ENCODE peak calls at places on chromosomes 2 and 18, in nine cellular contexts. E, T, X, N, Z, Y, I, A and G are unnamed samples.
A peak's percentile ranks its signal among the peaks of the same experiment; 100 is the strongest.

GRCh38 chr2:216934623-216935022 is 74.8 kb upstream of the TNP1 start:
- DNase-seq in Z (no peak), E (no peak), T (no peak), X (no peak), Y (no peak), N (no peak), A (no peak), I (no peak), G (no peak)

GRCh38 chr2:236600892-236601291 is 31.3 kb downstream of the ACKR3 start:
- DNase-seq in X (no peak), A (no peak), T (no peak), I (no peak), N (no peak), Z (no peak), E (no peak), Y (no peak), G (no peak)

GRCh38 chr2:118750959-118751565 is 96.4 kb downstream of the EN1 start:
- DNase-seq in Y (no peak), A (no peak), Z (no peak), E (no peak), I (no peak), T (no peak), X (no peak), N (no peak), G (no peak)

GRCh38 chr2:36177282-36177681 is 178.3 kb upstream of the CRIM1 start:
- DNase-seq in T (no peak), A (no peak), Y (no peak), X (no peak), N (no peak), E (no peak), Z (no peak), I (no peak), G (no peak)

GRCh38 chr2:70960833-70961647 is 17.4 kb upstream of the ANKRD53 start:
- DNase-seq in A (no peak), E (no peak), N (no peak), T (no peak), Z (no peak), Y (no peak), I (no peak), X (no peak), G (no peak)

GRCh38 chr2:190679813-190680591 is 31.1 kb downstream of the NAB1 start:
- DNase-seq in Z (peak; percentile 59), A (peak; percentile 78), E (no peak), X (peak; percentile 77), Y (peak; percentile 59), T (no peak), I (peak; percentile 38), N (peak; percentile 57), G (peak; percentile 57)

GRCh38 chr2:199279146-199279545 is 178.6 kb downstream of the SATB2 start:
- DNase-seq in Z (no peak), E (no peak), I (no peak), X (no peak), A (no peak), Y (no peak), T (no peak), N (no peak), G (no peak)

GRCh38 chr18:42644729-42645131 is 470.8 kb downstream of the RIT2 start:
- DNase-seq in E (no peak), X (no peak), I (no peak), T (peak; percentile 14), Y (no peak), Z (no peak), A (no peak), N (no peak), G (no peak)

GRCh38 chr2:150484006-150484405 is 3.5 kb downstream of the RND3 start:
- DNase-seq in Z (no peak), Y (no peak), A (no peak), T (no peak), X (no peak), I (no peak), N (no peak), E (no peak), G (no peak)

GRCh38 chr2:150485871-150486538 is 1.5 kb downstream of the RND3 start:
- DNase-seq in N (peak; percentile 51), E (peak; percentile 83), Y (no peak), T (no peak), X (peak; percentile 85), A (peak; percentile 58), Z (peak; percentile 77), I (no peak), G (peak; percentile 56)

GRCh38 chr2:150484461-150484931 is 3.0 kb downstream of the RND3 start:
- DNase-seq in X (peak; percentile 27), T (no peak), I (no peak), A (no peak), E (no peak), Y (no peak), Z (no peak), N (no peak), G (no peak)

GRCh38 chr2:150486539-150487484 is 655 bp downstream of the RND3 start:
- DNase-seq in A (peak; percentile 51), I (peak; percentile 24), X (peak; percentile 65), Y (no peak), N (peak; percentile 17), E (peak; percentile 55), T (no peak), Z (no peak), G (peak; percentile 37)

DNA sequence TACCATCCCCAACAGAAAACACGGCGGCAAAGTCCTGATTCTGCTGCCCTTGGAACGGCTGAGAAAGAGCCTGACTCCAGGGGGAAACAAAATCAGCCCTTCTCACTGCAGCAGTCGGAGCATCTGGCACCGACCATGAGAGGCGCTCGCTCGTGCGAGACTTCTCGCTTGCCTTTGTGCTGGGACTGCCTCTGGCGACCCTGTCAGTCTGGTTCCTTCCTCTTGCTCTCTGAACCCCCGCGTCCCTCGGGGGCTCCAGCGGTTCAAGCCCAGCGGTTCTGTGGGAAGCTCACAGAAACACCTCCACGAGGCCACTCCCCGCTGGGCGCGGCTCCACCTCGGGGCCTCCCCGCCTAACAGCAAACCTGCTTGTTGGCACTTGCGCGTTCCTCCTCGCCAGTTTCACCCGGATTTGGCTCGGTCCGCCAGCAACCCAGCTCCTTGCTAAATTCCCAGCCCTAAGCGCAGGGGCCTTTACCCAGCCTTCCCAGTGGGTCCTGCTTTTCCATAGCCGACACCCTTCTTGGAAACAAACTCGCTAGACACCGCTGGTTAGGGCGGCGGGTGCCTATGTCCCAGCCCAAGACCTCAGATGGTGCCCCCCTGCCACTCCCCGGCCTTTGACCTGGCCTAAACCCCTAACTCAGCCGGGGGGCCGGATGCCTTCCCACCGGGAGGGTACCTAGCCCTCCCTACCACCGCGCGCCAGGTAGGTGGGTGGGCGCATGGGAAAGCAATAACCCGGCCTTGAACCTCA is 2.2 kb downstream of the RND3 start:
- DNase-seq in I (peak; percentile 19), T (no peak), N (peak; percentile 54), A (peak; percentile 71), Z (peak; percentile 83), X (peak; percentile 92), Y (no peak), E (peak; percentile 83), G (peak; percentile 67)
- TF ChIP-seq CTCF in I (no peak), T (peak; percentile 20), N (peak; percentile 47), A (peak; percentile 34), Z (peak; percentile 27), X (no peak), Y (no peak), E (no peak), G (no peak)

DNA sequence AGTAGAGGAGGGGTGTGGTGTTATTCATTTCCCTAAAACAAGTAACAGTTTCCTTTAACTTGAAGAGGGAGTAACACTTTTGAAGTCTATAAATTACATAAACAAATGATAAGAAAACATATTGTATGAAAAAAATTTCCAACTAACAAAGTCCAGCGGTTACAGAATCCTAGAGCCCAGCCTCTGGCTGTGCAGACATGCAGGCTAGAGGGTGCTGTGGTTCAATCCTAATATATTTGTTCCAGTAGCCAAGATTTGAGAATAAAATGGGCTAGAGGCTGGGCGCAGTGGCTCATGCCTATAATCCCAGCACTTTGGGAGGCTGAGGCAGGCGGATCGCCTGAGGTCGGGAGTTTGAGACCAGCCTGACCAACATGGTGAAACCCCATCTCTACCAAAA is 56.9 kb downstream of the WDR75 start:
- DNase-seq in N (no peak), Y (no peak), E (no peak), X (no peak), I (no peak), A (no peak), T (no peak), Z (no peak), G (no peak)
- TF ChIP-seq CTCF in N (no peak), Y (no peak), E (no peak), X (no peak), I (no peak), A (no peak), T (no peak), Z (peak; percentile 14), G (no peak)

GRCh38 chr2:175742367-175742766 is 259.7 kb downstream of the LNPK start:
- DNase-seq in Y (no peak), X (no peak), A (no peak), Z (no peak), I (no peak), T (peak; percentile 56), N (no peak), E (no peak), G (no peak)

GRCh38 chr2:175745911-175746310 is 256.2 kb downstream of the LNPK start:
- DNase-seq in T (no peak), I (no peak), N (no peak), A (no peak), Z (no peak), E (no peak), X (no peak), Y (no peak), G (no peak)

GRCh38 chr2:175743020-175743419 is 259.0 kb downstream of the LNPK start:
- DNase-seq in Z (no peak), Y (no peak), E (no peak), T (no peak), X (no peak), A (no peak), I (no peak), N (no peak), G (no peak)

GRCh38 chr2:175741164-175741563 is 260.9 kb downstream of the LNPK start:
- DNase-seq in A (no peak), E (no peak), N (no peak), I (no peak), Z (no peak), Y (no peak), T (no peak), X (no peak), G (no peak)

GRCh38 chr2:175744000-175744399 is 258.1 kb downstream of the LNPK start:
- DNase-seq in X (no peak), A (no peak), T (no peak), I (no peak), N (no peak), Y (no peak), Z (no peak), E (no peak), G (no peak)
- TF ChIP-seq CTCF in X (no peak), A (no peak), T (no peak), I (no peak), N (no peak), Y (no peak), Z (no peak), E (no peak), G (no peak)

GRCh38 chr2:237966250-237966564 is 607 bp upstream of the UBE2F start:
- DNase-seq in A (no peak), Y (no peak), Z (no peak), I (no peak), X (no peak), N (no peak), T (no peak), E (no peak), G (no peak)

GRCh38 chr2:237967463-237967871 is 653 bp downstream of the UBE2F start:
- DNase-seq in X (peak; percentile 63), A (no peak), Y (no peak), I (peak; percentile 58), N (peak; percentile 8), E (peak; percentile 40), Z (peak; percentile 69), T (no peak), G (peak; percentile 38)

GRCh38 chr2:237964578-237965404 is 2.0 kb upstream of the UBE2F start:
- DNase-seq in Y (no peak), A (no peak), E (no peak), N (no peak), Z (no peak), T (no peak), X (peak; percentile 53), I (no peak), G (no peak)

GRCh38 chr2:237966565-237967462 is at the start of gene UBE2F:
- DNase-seq in E (peak; percentile 96), A (peak; percentile 98), Z (peak; percentile 98), N (peak; percentile 97), Y (peak; percentile 97), X (peak; percentile 99), T (peak; percentile 69), I (peak; percentile 99), G (peak; percentile 98)

GRCh38 chr2:237968048-237968862 is 1.4 kb downstream of the UBE2F start:
- DNase-seq in T (peak; percentile 9), A (no peak), Z (no peak), I (peak; percentile 87), Y (peak; percentile 43), E (peak; percentile 22), N (no peak), X (peak; percentile 31), G (no peak)
- TF ChIP-seq CTCF in T (no peak), A (peak; percentile 27), Z (no peak), I (no peak), Y (no peak), E (no peak), N (no peak), X (no peak), G (no peak)